ENCODE peak calls at places on chromosomes 1 and 21, in six cellular contexts. One of them, this sample, is unnamed.

GRCh38 chr1:181479137-181479745 is 4.1 kb upstream of the CACNA1E start:
- DNase-seq in upper lobe of left lung: no peak
- DNase-seq in tibial nerve: no peak
- DNase-seq in foreskin fibroblast: peak
- DNase-seq in CD4-positive, CD25-positive, alpha-beta regulatory T cell: peak
- DNase-seq in GM12864: peak
- DNase-seq in this sample: peak

GRCh38 chr1:228267962-228268890 is 60.4 kb downstream of the OBSCN start:
- DNase-seq in upper lobe of left lung: peak
- DNase-seq in GM12864: no peak
- DNase-seq in CD4-positive, CD25-positive, alpha-beta regulatory T cell: no peak
- DNase-seq in tibial nerve: no peak
- DNase-seq in foreskin fibroblast: no peak
- DNase-seq in this sample: no peak

GRCh38 chr1:230459463-230459862 is 33.3 kb upstream of the PGBD5 start:
- DNase-seq in tibial nerve: no peak
- DNase-seq in GM12864: no peak
- DNase-seq in upper lobe of left lung: no peak
- DNase-seq in foreskin fibroblast: peak
- DNase-seq in CD4-positive, CD25-positive, alpha-beta regulatory T cell: no peak
- DNase-seq in this sample: peak

GRCh38 chr1:107786214-107786842 is 178.7 kb downstream of the VAV3 start:
- DNase-seq in GM12864: no peak
- DNase-seq in CD4-positive, CD25-positive, alpha-beta regulatory T cell: peak
- DNase-seq in upper lobe of left lung: no peak
- DNase-seq in foreskin fibroblast: no peak
- DNase-seq in tibial nerve: no peak
- DNase-seq in this sample: peak

GRCh38 chr1:192522673-192523072 is 52.9 kb upstream of the RGS1 start:
- DNase-seq in foreskin fibroblast: no peak
- DNase-seq in upper lobe of left lung: no peak
- DNase-seq in tibial nerve: no peak
- DNase-seq in CD4-positive, CD25-positive, alpha-beta regulatory T cell: no peak
- DNase-seq in GM12864: no peak
- DNase-seq in this sample: no peak

GRCh38 chr1:67939942-67940341 is 106.7 kb upstream of the GNG12 start:
- DNase-seq in upper lobe of left lung: no peak
- DNase-seq in foreskin fibroblast: no peak
- DNase-seq in GM12864: no peak
- DNase-seq in CD4-positive, CD25-positive, alpha-beta regulatory T cell: no peak
- DNase-seq in tibial nerve: no peak
- DNase-seq in this sample: no peak

GRCh38 chr1:47231314-47232186 is 475 bp downstream of the TAL1 start:
- DNase-seq in tibial nerve: no peak
- DNase-seq in upper lobe of left lung: peak
- DNase-seq in CD4-positive, CD25-positive, alpha-beta regulatory T cell: peak
- DNase-seq in foreskin fibroblast: peak
- DNase-seq in GM12864: no peak
- DNase-seq in this sample: peak

GRCh38 chr1:151175910-151176309 is at the start of gene TMOD4:
- DNase-seq in foreskin fibroblast: peak
- DNase-seq in upper lobe of left lung: no peak
- DNase-seq in GM12864: no peak
- DNase-seq in tibial nerve: no peak
- DNase-seq in CD4-positive, CD25-positive, alpha-beta regulatory T cell: peak
- DNase-seq in this sample: no peak

GRCh38 chr21:36791695-36792451 is 93.0 kb downstream of the SIM2 start:
- DNase-seq in CD4-positive, CD25-positive, alpha-beta regulatory T cell: no peak
- DNase-seq in tibial nerve: no peak
- DNase-seq in GM12864: no peak
- DNase-seq in foreskin fibroblast: no peak
- DNase-seq in upper lobe of left lung: peak
- DNase-seq in this sample: no peak

GRCh38 chr1:208479435-208479834 is 235.3 kb upstream of the PLXNA2 start:
- DNase-seq in tibial nerve: no peak
- DNase-seq in upper lobe of left lung: no peak
- DNase-seq in foreskin fibroblast: no peak
- DNase-seq in CD4-positive, CD25-positive, alpha-beta regulatory T cell: no peak
- DNase-seq in GM12864: no peak
- DNase-seq in this sample: peak

GRCh38 chr1:217911908-217912307 is 280.8 kb downstream of the SPATA17 start:
- DNase-seq in foreskin fibroblast: no peak
- DNase-seq in CD4-positive, CD25-positive, alpha-beta regulatory T cell: no peak
- DNase-seq in GM12864: no peak
- DNase-seq in upper lobe of left lung: no peak
- DNase-seq in tibial nerve: no peak
- DNase-seq in this sample: no peak

GRCh38 chr1:220484135-220484534 is 43.8 kb upstream of the MARK1 start:
- DNase-seq in GM12864: no peak
- DNase-seq in upper lobe of left lung: no peak
- DNase-seq in tibial nerve: no peak
- DNase-seq in foreskin fibroblast: no peak
- DNase-seq in CD4-positive, CD25-positive, alpha-beta regulatory T cell: no peak
- DNase-seq in this sample: no peak

GRCh38 chr1:161390559-161390858 is 22.8 kb upstream of the CFAP126 start:
- DNase-seq in foreskin fibroblast: peak
- DNase-seq in tibial nerve: no peak
- DNase-seq in CD4-positive, CD25-positive, alpha-beta regulatory T cell: no peak
- DNase-seq in upper lobe of left lung: no peak
- DNase-seq in GM12864: no peak
- DNase-seq in this sample: no peak

GRCh38 chr1:171257207-171258052 is 9.1 kb downstream of the FMO1 start:
- DNase-seq in foreskin fibroblast: peak
- DNase-seq in GM12864: no peak
- DNase-seq in CD4-positive, CD25-positive, alpha-beta regulatory T cell: no peak
- DNase-seq in upper lobe of left lung: peak
- DNase-seq in tibial nerve: peak
- DNase-seq in this sample: peak

GRCh38 chr1:94887603-94888171 is 39.2 kb downstream of the CNN3 start:
- DNase-seq in GM12864: no peak
- DNase-seq in foreskin fibroblast: no peak
- DNase-seq in CD4-positive, CD25-positive, alpha-beta regulatory T cell: no peak
- DNase-seq in upper lobe of left lung: no peak
- DNase-seq in tibial nerve: no peak
- DNase-seq in this sample: no peak

GRCh38 chr1:226063362-226064167 is 1.0 kb downstream of the H3-3A start:
- DNase-seq in foreskin fibroblast: peak
- DNase-seq in upper lobe of left lung: peak
- DNase-seq in tibial nerve: peak
- DNase-seq in GM12864: no peak
- DNase-seq in CD4-positive, CD25-positive, alpha-beta regulatory T cell: peak
- DNase-seq in this sample: peak

GRCh38 chr21:33951276-33952178 is 35.9 kb upstream of the ATP5PO start:
- DNase-seq in tibial nerve: no peak
- DNase-seq in GM12864: no peak
- DNase-seq in foreskin fibroblast: peak
- DNase-seq in CD4-positive, CD25-positive, alpha-beta regulatory T cell: peak
- DNase-seq in upper lobe of left lung: no peak
- DNase-seq in this sample: no peak

GRCh38 chr1:10827377-10828333 is 31.2 kb upstream of the CASZ1 start:
- DNase-seq in CD4-positive, CD25-positive, alpha-beta regulatory T cell: no peak
- DNase-seq in tibial nerve: no peak
- DNase-seq in upper lobe of left lung: no peak
- DNase-seq in GM12864: no peak
- DNase-seq in foreskin fibroblast: no peak
- DNase-seq in this sample: no peak

GRCh38 chr21:42025392-42026071 is 15.4 kb upstream of the ZBTB21 start:
- DNase-seq in upper lobe of left lung: no peak
- DNase-seq in foreskin fibroblast: peak
- DNase-seq in GM12864: no peak
- DNase-seq in tibial nerve: no peak
- DNase-seq in CD4-positive, CD25-positive, alpha-beta regulatory T cell: no peak
- DNase-seq in this sample: no peak

GRCh38 chr1:220272841-220273090 is 513 bp upstream of the RAB3GAP2 start:
- DNase-seq in tibial nerve: no peak
- DNase-seq in GM12864: no peak
- DNase-seq in CD4-positive, CD25-positive, alpha-beta regulatory T cell: no peak
- DNase-seq in foreskin fibroblast: no peak
- DNase-seq in upper lobe of left lung: no peak
- DNase-seq in this sample: no peak

GRCh38 chr1:97943354-97943753 is 22.5 kb upstream of the DPYD start:
- DNase-seq in upper lobe of left lung: no peak
- DNase-seq in CD4-positive, CD25-positive, alpha-beta regulatory T cell: no peak
- DNase-seq in tibial nerve: no peak
- DNase-seq in foreskin fibroblast: peak
- DNase-seq in GM12864: no peak
- DNase-seq in this sample: no peak

GRCh38 chr1:71828431-71829012 is 453.8 kb downstream of the NEGR1 start:
- DNase-seq in tibial nerve: no peak
- DNase-seq in foreskin fibroblast: no peak
- DNase-seq in GM12864: no peak
- DNase-seq in CD4-positive, CD25-positive, alpha-beta regulatory T cell: no peak
- DNase-seq in upper lobe of left lung: no peak
- DNase-seq in this sample: no peak

GRCh38 chr1:67647036-67647798 is 37.8 kb upstream of the GADD45A start:
- DNase-seq in upper lobe of left lung: no peak
- DNase-seq in tibial nerve: no peak
- DNase-seq in CD4-positive, CD25-positive, alpha-beta regulatory T cell: no peak
- DNase-seq in foreskin fibroblast: peak
- DNase-seq in GM12864: no peak
- DNase-seq in this sample: no peak

GRCh38 chr1:108570128-108570527 is 10.2 kb downstream of the EEIG2 start:
- DNase-seq in upper lobe of left lung: no peak
- DNase-seq in CD4-positive, CD25-positive, alpha-beta regulatory T cell: peak
- DNase-seq in tibial nerve: no peak
- DNase-seq in GM12864: no peak
- DNase-seq in foreskin fibroblast: peak
- DNase-seq in this sample: peak

GRCh38 chr1:220300442-220301121 is 28.3 kb upstream of the RAB3GAP2 start:
- DNase-seq in CD4-positive, CD25-positive, alpha-beta regulatory T cell: no peak
- DNase-seq in upper lobe of left lung: no peak
- DNase-seq in tibial nerve: peak
- DNase-seq in foreskin fibroblast: peak
- DNase-seq in GM12864: no peak
- DNase-seq in this sample: peak

GRCh38 chr1:155002479-155003226 is at the start of gene ZBTB7B:
- DNase-seq in GM12864: no peak
- DNase-seq in CD4-positive, CD25-positive, alpha-beta regulatory T cell: peak
- DNase-seq in foreskin fibroblast: peak
- DNase-seq in upper lobe of left lung: peak
- DNase-seq in tibial nerve: no peak
- DNase-seq in this sample: no peak

GRCh38 chr1:28601696-28602095 is 9.6 kb downstream of the RAB42 start:
- DNase-seq in tibial nerve: no peak
- DNase-seq in upper lobe of left lung: no peak
- DNase-seq in foreskin fibroblast: peak
- DNase-seq in CD4-positive, CD25-positive, alpha-beta regulatory T cell: no peak
- DNase-seq in GM12864: no peak
- DNase-seq in this sample: no peak

GRCh38 chr1:90973897-90974798 is 47.7 kb downstream of the ZNF644 start:
- DNase-seq in GM12864: no peak
- DNase-seq in CD4-positive, CD25-positive, alpha-beta regulatory T cell: no peak
- DNase-seq in tibial nerve: no peak
- DNase-seq in upper lobe of left lung: no peak
- DNase-seq in foreskin fibroblast: peak
- DNase-seq in this sample: no peak

GRCh38 chr1:178818416-178818815 is 52.5 kb downstream of the ANGPTL1 start:
- DNase-seq in upper lobe of left lung: no peak
- DNase-seq in GM12864: no peak
- DNase-seq in tibial nerve: no peak
- DNase-seq in foreskin fibroblast: peak
- DNase-seq in CD4-positive, CD25-positive, alpha-beta regulatory T cell: no peak
- DNase-seq in this sample: no peak

GRCh38 chr1:248155927-248156326 is 11.0 kb downstream of the OR2M5 start:
- DNase-seq in CD4-positive, CD25-positive, alpha-beta regulatory T cell: no peak
- DNase-seq in foreskin fibroblast: no peak
- DNase-seq in GM12864: no peak
- DNase-seq in tibial nerve: no peak
- DNase-seq in upper lobe of left lung: no peak
- DNase-seq in this sample: no peak

GRCh38 chr1:159803946-159804695 is 2.0 kb downstream of the FCRL6 start:
- DNase-seq in upper lobe of left lung: no peak
- DNase-seq in GM12864: no peak
- DNase-seq in CD4-positive, CD25-positive, alpha-beta regulatory T cell: no peak
- DNase-seq in foreskin fibroblast: no peak
- DNase-seq in tibial nerve: no peak
- DNase-seq in this sample: no peak

GRCh38 chr21:30882907-30883597 is 1.7 kb upstream of the KRTAP11-1 start:
- DNase-seq in upper lobe of left lung: no peak
- DNase-seq in tibial nerve: no peak
- DNase-seq in foreskin fibroblast: no peak
- DNase-seq in GM12864: no peak
- DNase-seq in CD4-positive, CD25-positive, alpha-beta regulatory T cell: no peak
- DNase-seq in this sample: no peak
- H3K4me3 ChIP-seq in upper lobe of left lung: no peak
- H3K4me3 ChIP-seq in tibial nerve: no peak
- H3K4me3 ChIP-seq in foreskin fibroblast: no peak
- H3K4me3 ChIP-seq in GM12864: no peak
- H3K4me3 ChIP-seq in CD4-positive, CD25-positive, alpha-beta regulatory T cell: no peak
- H3K4me3 ChIP-seq in this sample: no peak

GRCh38 chr21:46099476-46099875 is 1.6 kb downstream of the COL6A2 start:
- DNase-seq in tibial nerve: peak
- DNase-seq in foreskin fibroblast: peak
- DNase-seq in upper lobe of left lung: peak
- DNase-seq in GM12864: no peak
- DNase-seq in CD4-positive, CD25-positive, alpha-beta regulatory T cell: no peak
- DNase-seq in this sample: peak
- H3K4me3 ChIP-seq in tibial nerve: peak
- H3K4me3 ChIP-seq in foreskin fibroblast: peak
- H3K4me3 ChIP-seq in upper lobe of left lung: no peak
- H3K4me3 ChIP-seq in GM12864: no peak
- H3K4me3 ChIP-seq in CD4-positive, CD25-positive, alpha-beta regulatory T cell: no peak
- H3K4me3 ChIP-seq in this sample: peak

GRCh38 chr1:186054932-186055331 is 320.1 kb downstream of the TPR start:
- DNase-seq in GM12864: no peak
- DNase-seq in CD4-positive, CD25-positive, alpha-beta regulatory T cell: no peak
- DNase-seq in foreskin fibroblast: no peak
- DNase-seq in upper lobe of left lung: no peak
- DNase-seq in tibial nerve: no peak
- DNase-seq in this sample: no peak

GRCh38 chr1:186055846-186056245 is 319.2 kb downstream of the TPR start:
- DNase-seq in foreskin fibroblast: peak
- DNase-seq in GM12864: no peak
- DNase-seq in CD4-positive, CD25-positive, alpha-beta regulatory T cell: no peak
- DNase-seq in upper lobe of left lung: no peak
- DNase-seq in tibial nerve: no peak
- DNase-seq in this sample: no peak

GRCh38 chr1:186054013-186054412 is 319.8 kb downstream of the HMCN1 start:
- DNase-seq in CD4-positive, CD25-positive, alpha-beta regulatory T cell: no peak
- DNase-seq in tibial nerve: no peak
- DNase-seq in foreskin fibroblast: peak
- DNase-seq in upper lobe of left lung: no peak
- DNase-seq in GM12864: no peak
- DNase-seq in this sample: no peak

GRCh38 chr1:186046437-186047233 is 312.4 kb downstream of the HMCN1 start:
- DNase-seq in GM12864: no peak
- DNase-seq in foreskin fibroblast: no peak
- DNase-seq in CD4-positive, CD25-positive, alpha-beta regulatory T cell: no peak
- DNase-seq in tibial nerve: no peak
- DNase-seq in upper lobe of left lung: no peak
- DNase-seq in this sample: no peak

GRCh38 chr1:186050360-186050759 is 316.2 kb downstream of the HMCN1 start:
- DNase-seq in GM12864: no peak
- DNase-seq in foreskin fibroblast: peak
- DNase-seq in upper lobe of left lung: no peak
- DNase-seq in CD4-positive, CD25-positive, alpha-beta regulatory T cell: no peak
- DNase-seq in tibial nerve: no peak
- DNase-seq in this sample: no peak
- H3K4me3 ChIP-seq in GM12864: no peak
- H3K4me3 ChIP-seq in foreskin fibroblast: no peak
- H3K4me3 ChIP-seq in upper lobe of left lung: no peak
- H3K4me3 ChIP-seq in CD4-positive, CD25-positive, alpha-beta regulatory T cell: no peak
- H3K4me3 ChIP-seq in tibial nerve: no peak
- H3K4me3 ChIP-seq in this sample: no peak

GRCh38 chr1:167456926-167457325 is 61.4 kb downstream of the CD247 start:
- DNase-seq in foreskin fibroblast: no peak
- DNase-seq in upper lobe of left lung: no peak
- DNase-seq in GM12864: no peak
- DNase-seq in tibial nerve: no peak
- DNase-seq in CD4-positive, CD25-positive, alpha-beta regulatory T cell: no peak
- DNase-seq in this sample: no peak
- H3K4me3 ChIP-seq in foreskin fibroblast: no peak
- H3K4me3 ChIP-seq in upper lobe of left lung: no peak
- H3K4me3 ChIP-seq in GM12864: no peak
- H3K4me3 ChIP-seq in tibial nerve: no peak
- H3K4me3 ChIP-seq in CD4-positive, CD25-positive, alpha-beta regulatory T cell: peak
- H3K4me3 ChIP-seq in this sample: no peak